ENCODE peak calls at places on chromosomes 11 and 22, in six cellular contexts. L is GM12891, R is HepG2, U is K562, J is H1, Y is GM12878. G is an unnamed sample.

GRCh38 chr22:49676783-49677494 is 150.7 kb downstream of the BRD1 start:
- DNase-seq in L (no peak), R (no peak), U (no peak), J (peak), Y (no peak), G (no peak)

GRCh38 chr22:26751217-26751616 is 93.8 kb downstream of the MIAT start:
- DNase-seq in L (no peak), R (no peak), U (no peak), J (peak), Y (no peak), G (no peak)

GRCh38 chr11:21976210-21976609 is 216.7 kb upstream of the ANO5 start:
- DNase-seq in L (no peak), R (no peak), U (no peak), J (peak), Y (no peak), G (no peak)

GRCh38 chr11:47130541-47130940 is 46.1 kb downstream of the ARFGAP2 start:
- DNase-seq in L (no peak), R (no peak), U (no peak), J (no peak), Y (no peak), G (no peak)

GRCh38 chr11:69287968-69288882 is 5.7 kb upstream of the MYEOV start:
- DNase-seq in L (no peak), R (peak), U (peak), J (no peak), Y (no peak), G (no peak)

GRCh38 chr11:33893711-33894401 is 2.0 kb upstream of the LMO2 start:
- DNase-seq in L (no peak), R (no peak), U (no peak), J (no peak), Y (peak), G (no peak)

GRCh38 chr22:24003887-24004286 is 1.4 kb downstream of the GSTT4 start:
- DNase-seq in L (no peak), R (no peak), U (no peak), J (no peak), Y (no peak), G (no peak)

GRCh38 chr11:111870522-111870886 is 877 bp downstream of the ALG9 start:
- DNase-seq in L (no peak), R (no peak), U (no peak), J (no peak), Y (peak), G (no peak)

GRCh38 chr22:23055448-23056179 is 14.7 kb upstream of the GNAZ start:
- DNase-seq in L (no peak), R (no peak), U (peak), J (peak), Y (no peak), G (no peak)

GRCh38 chr11:102026975-102027374 is 20.3 kb upstream of the CFAP300 start:
- DNase-seq in L (no peak), R (no peak), U (no peak), J (no peak), Y (no peak), G (no peak)

GRCh38 chr11:64802370-64803162 is 448 bp downstream of the MAP4K2 start:
- DNase-seq in L (no peak), R (no peak), U (no peak), J (peak), Y (no peak), G (peak)

GRCh38 chr11:85742348-85742747 is 56.4 kb upstream of the CCDC89 start:
- DNase-seq in L (no peak), R (no peak), U (no peak), J (no peak), Y (no peak), G (no peak)

GRCh38 chr11:77130763-77131513 is 2.9 kb downstream of the MYO7A start:
- DNase-seq in L (no peak), R (peak), U (no peak), J (no peak), Y (no peak), G (no peak)

GRCh38 chr11:61111786-61112517 is 9.7 kb downstream of the CD5 start:
- DNase-seq in L (no peak), R (no peak), U (no peak), J (no peak), Y (no peak), G (no peak)

GRCh38 chr11:73152861-73153483 is 10.9 kb upstream of the FCHSD2 start:
- DNase-seq in L (no peak), R (no peak), U (no peak), J (no peak), Y (peak), G (peak)

GRCh38 chr22:23280356-23281052 is 100.2 kb downstream of the BCR start:
- DNase-seq in L (no peak), R (no peak), U (peak), J (no peak), Y (no peak), G (no peak)

GRCh38 chr11:128716231-128716630 is 22.4 kb downstream of the FLI1 start:
- DNase-seq in L (no peak), R (no peak), U (no peak), J (no peak), Y (no peak), G (no peak)

GRCh38 chr11:24155792-24156191 is 341.1 kb upstream of the LUZP2 start:
- DNase-seq in L (no peak), R (peak), U (no peak), J (no peak), Y (no peak), G (no peak)

GRCh38 chr11:124832571-124832970 is 32.4 kb upstream of the MSANTD2 start:
- DNase-seq in L (no peak), R (no peak), U (no peak), J (no peak), Y (no peak), G (no peak)

GRCh38 chr11:130325691-130326090 is 11.0 kb upstream of the ZBTB44 start:
- DNase-seq in L (no peak), R (no peak), U (no peak), J (no peak), Y (no peak), G (no peak)

GRCh38 chr22:49948573-49948957 is 12.0 kb upstream of the PIM3 start:
- DNase-seq in L (no peak), R (no peak), U (no peak), J (peak), Y (no peak), G (no peak)

GRCh38 chr11:111736191-111736590 is 30.0 kb downstream of the PPP2R1B start:
- DNase-seq in L (no peak), R (no peak), U (no peak), J (no peak), Y (no peak), G (no peak)

GRCh38 chr11:13831707-13832106 is 130.8 kb upstream of the SPON1 start:
- DNase-seq in L (no peak), R (no peak), U (no peak), J (no peak), Y (no peak), G (no peak)

GRCh38 chr22:27337676-27338075 is 463.9 kb downstream of the MN1 start:
- DNase-seq in L (no peak), R (no peak), U (no peak), J (no peak), Y (no peak), G (no peak)

GRCh38 chr11:111387318-111387863 is 8.3 kb upstream of the POU2AF1 start:
- DNase-seq in L (no peak), R (no peak), U (no peak), J (no peak), Y (no peak), G (no peak)

GRCh38 chr22:49571326-49571725 is 256.3 kb downstream of the BRD1 start:
- DNase-seq in L (no peak), R (no peak), U (no peak), J (peak), Y (no peak), G (no peak)

GRCh38 chr11:65932558-65932919 is 12.7 kb upstream of the TSGA10IP start:
- DNase-seq in L (no peak), R (no peak), U (peak), J (peak), Y (no peak), G (no peak)

GRCh38 chr22:21611210-21611977 is 18.4 kb downstream of the YDJC start:
- DNase-seq in L (no peak), R (no peak), U (peak), J (no peak), Y (no peak), G (no peak)

GRCh38 chr22:22818861-22819855 is 68.5 kb upstream of the IGLL5 start:
- DNase-seq in L (peak), R (no peak), U (no peak), J (no peak), Y (peak), G (peak)

GRCh38 chr11:76704171-76704948 is 33.8 kb upstream of the LRRC32 start:
- DNase-seq in L (no peak), R (no peak), U (no peak), J (no peak), Y (no peak), G (no peak)

GRCh38 chr11:34749666-34750659 is 129.1 kb downstream of the EHF start:
- DNase-seq in L (no peak), R (no peak), U (no peak), J (no peak), Y (no peak), G (no peak)

GRCh38 chr11:96254854-96255253 is 88.1 kb downstream of the MAML2 start:
- DNase-seq in L (no peak), R (no peak), U (no peak), J (no peak), Y (no peak), G (no peak)
- TF ChIP-seq TAF1 in L (no peak), R (no peak), U (no peak), J (no peak), Y (no peak), G (no peak)

DNA sequence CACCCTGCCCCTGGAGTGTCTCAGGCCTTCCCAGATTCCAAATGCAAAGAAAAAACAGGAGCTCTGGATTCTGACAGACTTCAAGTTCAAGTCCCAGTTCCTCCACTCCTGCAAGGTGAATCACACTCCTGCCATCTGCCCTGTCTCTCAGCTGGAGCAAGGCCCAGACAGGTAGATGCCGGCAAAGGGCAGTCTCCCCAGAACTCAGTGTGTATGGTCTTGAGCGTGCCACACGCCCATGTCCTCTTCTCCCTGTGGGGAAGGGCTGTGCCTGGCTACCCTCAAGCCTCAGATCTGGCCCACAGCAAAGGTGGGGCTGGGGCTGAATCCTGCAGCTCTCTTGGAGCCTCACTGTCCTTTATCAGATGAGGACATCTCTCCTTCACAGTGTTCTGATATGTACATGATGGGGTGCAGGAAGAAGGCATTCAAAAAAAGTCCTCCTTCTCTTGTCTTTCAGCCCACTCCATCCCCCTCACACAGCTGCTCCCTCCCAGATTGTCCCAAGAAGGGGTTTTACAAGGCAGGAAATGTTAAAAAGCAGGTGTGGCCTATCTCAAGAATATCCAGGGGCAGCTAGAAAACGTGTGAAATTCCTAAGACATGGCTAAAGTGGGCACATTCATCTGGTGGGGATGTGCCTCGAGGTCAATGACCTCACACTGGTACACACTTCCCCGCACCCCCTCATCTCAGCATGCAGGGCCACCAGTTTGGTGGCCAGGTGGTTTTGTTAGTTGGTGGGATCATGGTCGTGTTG is 27.7 kb upstream of the ARFGAP3 start:
- DNase-seq in L (no peak), R (no peak), U (no peak), J (no peak), Y (no peak), G (no peak)
- TF ChIP-seq POLR2A in L (no peak), R (no peak), U (no peak), J (no peak), Y (no peak), G (no peak)

DNA sequence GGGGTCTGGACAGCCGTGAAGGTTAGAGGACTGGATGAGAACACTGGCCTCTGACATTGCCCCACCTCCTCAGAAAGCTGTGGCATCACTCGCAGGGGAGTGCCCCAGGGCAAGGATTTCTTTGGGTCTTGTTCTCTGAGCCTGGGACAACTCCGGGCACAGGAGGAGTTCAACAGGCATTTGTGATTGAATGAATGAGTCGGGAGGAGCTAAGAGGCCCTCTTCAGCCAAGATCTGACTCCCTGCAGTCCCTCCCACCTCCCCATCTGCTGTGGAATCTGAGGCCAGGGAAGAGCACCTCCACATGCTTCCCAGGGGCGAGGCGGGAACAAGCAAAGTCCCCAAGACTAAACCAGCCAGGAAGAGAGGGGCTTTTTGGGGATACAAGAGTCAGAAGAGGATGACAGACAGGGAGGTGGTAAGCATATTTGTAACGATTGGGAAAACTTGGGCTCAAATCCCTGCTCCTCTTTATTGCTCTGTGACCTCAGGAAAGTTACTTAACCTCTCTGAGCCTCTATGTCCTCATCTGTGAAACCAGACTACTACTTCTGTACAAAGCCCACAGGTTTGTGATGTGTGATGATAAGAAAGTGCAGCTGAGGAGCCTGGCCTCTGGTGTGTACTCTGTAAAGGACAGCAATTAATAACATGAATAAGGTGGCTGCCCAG is 6.4 kb downstream of the TP53I11 start:
- DNase-seq in L (no peak), R (no peak), U (no peak), J (no peak), Y (no peak), G (no peak)
- TF ChIP-seq TAF1 in L (no peak), R (no peak), U (no peak), J (no peak), Y (no peak), G (no peak)

DNA sequence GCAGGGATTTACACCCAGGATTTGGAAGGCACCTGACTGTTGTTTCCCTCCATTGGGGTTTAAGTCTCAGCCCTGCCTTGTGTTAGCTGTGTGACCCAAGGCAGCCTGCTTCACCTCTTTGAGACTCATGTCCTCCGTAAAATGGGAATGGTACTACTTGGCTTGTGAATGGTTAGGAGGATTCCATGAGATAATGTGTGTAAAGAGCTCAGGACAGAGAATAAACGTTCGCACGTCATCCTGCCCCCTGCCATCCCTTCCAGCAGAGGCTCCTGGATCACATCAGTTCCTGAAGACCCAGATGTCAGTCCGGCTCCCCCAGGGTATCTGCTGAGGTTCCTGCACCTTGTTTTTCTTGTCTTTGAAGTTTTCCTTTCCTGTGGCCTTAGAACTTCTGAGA is 16.8 kb upstream of the ACCSL start:
- DNase-seq in L (no peak), R (no peak), U (no peak), J (peak), Y (no peak), G (no peak)
- TF ChIP-seq POLR2A in L (no peak), R (no peak), U (no peak), J (no peak), Y (no peak), G (no peak)

GRCh38 chr22:45537734-45538181 is 35.1 kb downstream of the FBLN1 start:
- DNase-seq in L (no peak), R (no peak), U (no peak), J (no peak), Y (no peak), G (no peak)

GRCh38 chr22:45533731-45534130 is 31.0 kb downstream of the FBLN1 start:
- DNase-seq in L (no peak), R (no peak), U (no peak), J (no peak), Y (no peak), G (no peak)

GRCh38 chr22:45534339-45535192 is 31.9 kb downstream of the FBLN1 start:
- DNase-seq in L (no peak), R (no peak), U (no peak), J (no peak), Y (no peak), G (no peak)

GRCh38 chr22:45538284-45538683 is 35.6 kb downstream of the FBLN1 start:
- DNase-seq in L (no peak), R (no peak), U (no peak), J (no peak), Y (no peak), G (no peak)

DNA sequence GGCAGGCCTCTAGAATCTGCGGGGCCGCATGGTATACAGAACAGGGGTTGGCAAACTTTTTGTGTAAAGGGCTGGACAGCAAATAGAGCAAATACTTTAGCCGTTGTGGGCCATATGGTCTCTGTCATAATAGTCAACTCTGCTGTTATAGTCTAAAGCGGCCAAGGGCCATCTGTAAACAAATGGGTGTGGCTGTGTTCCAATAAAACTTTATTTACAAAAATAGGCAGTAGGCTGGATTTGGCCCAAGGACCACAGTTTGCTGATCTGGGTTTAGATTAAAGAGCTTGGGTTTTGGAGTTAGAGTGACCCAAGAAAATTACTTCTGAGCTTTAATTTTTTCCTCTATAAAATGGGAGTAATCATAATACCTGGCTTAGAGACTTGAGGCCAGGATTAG is 32.7 kb downstream of the FBLN1 start:
- DNase-seq in L (no peak), R (no peak), U (no peak), J (no peak), Y (no peak), G (no peak)
- TF ChIP-seq TAF1 in L (no peak), R (no peak), U (no peak), J (no peak), Y (no peak), G (no peak)

GRCh38 chr22:36386351-36386899 is 1.3 kb downstream of the MYH9 start:
- DNase-seq in L (no peak), R (no peak), U (no peak), J (no peak), Y (peak), G (peak)
- TF ChIP-seq POLR2A in L (peak), R (no peak), U (no peak), J (peak), Y (no peak), G (no peak)

DNA sequence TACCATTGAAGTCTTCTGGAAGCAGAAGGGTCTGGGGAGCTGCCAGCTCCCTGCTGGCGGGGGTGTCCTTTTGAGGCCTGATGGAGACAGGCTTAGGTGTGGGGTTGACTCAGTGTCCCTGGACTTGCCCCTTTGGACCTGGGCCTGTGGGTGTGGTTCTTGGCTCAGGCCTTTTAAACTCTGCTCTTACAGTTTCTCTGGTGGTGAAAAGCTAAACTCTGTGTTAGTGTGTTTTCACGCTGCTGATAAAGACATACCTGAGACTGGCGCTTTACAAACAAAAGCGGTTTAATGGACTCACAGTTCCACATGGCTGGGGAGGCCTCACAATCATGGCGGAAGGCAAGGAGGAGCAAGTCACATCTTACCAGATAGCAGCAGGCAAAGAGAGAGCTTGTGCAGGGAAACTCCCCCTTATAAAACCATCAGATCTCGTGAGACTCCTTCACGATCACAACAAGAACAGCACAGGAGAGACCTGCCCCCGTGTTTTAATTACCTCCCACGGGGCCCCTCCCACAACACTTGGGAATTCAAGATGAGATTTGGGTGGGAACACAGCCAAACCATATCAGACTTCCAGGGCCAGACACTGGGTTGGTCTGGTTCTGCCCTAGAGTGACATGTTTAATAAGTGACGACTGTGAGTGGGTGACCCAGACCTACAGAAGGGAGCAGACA is 26.5 kb downstream of the GRAMD4 start:
- DNase-seq in L (no peak), R (peak), U (no peak), J (no peak), Y (no peak), G (no peak)
- TF ChIP-seq TAF1 in L (no peak), R (no peak), U (no peak), J (no peak), Y (no peak), G (no peak)

GRCh38 chr11:66981976-66982578 is 7.0 kb downstream of the C11orf86 start:
- DNase-seq in L (no peak), R (peak), U (peak), J (no peak), Y (no peak), G (no peak)
- TF ChIP-seq POLR2A in L (no peak), R (no peak), U (no peak), J (no peak), Y (no peak), G (no peak)

DNA sequence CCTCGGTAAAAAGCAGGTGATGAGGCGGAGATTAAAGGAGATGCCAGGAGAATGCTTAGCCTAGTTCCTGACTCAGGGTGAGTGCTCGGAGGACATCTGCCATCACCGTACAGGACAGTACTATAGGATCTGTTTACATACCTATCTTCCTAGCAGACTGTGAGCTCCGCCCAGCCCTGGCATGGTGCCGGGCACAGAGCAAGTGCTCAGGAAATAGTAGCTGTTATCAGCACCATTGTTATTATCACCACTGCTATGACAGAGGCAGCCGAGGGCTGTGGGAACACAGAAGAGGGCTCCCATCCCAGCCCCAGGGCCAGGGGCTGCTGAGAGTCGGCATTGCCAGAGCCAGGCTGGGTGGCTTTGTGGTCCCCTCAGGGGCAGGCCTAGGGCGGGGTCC is 642 bp upstream of the SEPTIN3 start:
- DNase-seq in L (no peak), R (peak), U (no peak), J (no peak), Y (no peak), G (no peak)
- TF ChIP-seq TAF1 in L (no peak), R (no peak), U (no peak), J (no peak), Y (no peak), G (no peak)

G was measured in GM12892.